ENCODE peak calls at places on chromosomes 4 and X, in seven cellular contexts. S is neural progenitor cell, C is GM06990, B is AG09309, X is epithelial cell of esophagus, R is left ventricle myocardium inferior, J is stomach. H is an unnamed sample.

GRCh38 chr4:108317377-108317776 is 148.6 kb upstream of the LEF1 start:
- DNase-seq in S (no peak), C (no peak), B (no peak), X (no peak), R (no peak), J (no peak), H (no peak)

GRCh38 chr4:163554870-163555465 is 60.5 kb downstream of the TMA16 start:
- DNase-seq in S (no peak), C (no peak), B (no peak), X (peak), R (no peak), J (no peak), H (no peak)

GRCh38 chrX:78658851-78659744 is at the start of gene RTL3:
- DNase-seq in S (no peak), C (no peak), B (peak), X (peak), R (no peak), J (no peak), H (no peak)

GRCh38 chrX:110001702-110002299 is 1.1 kb upstream of the TMEM164 start:
- DNase-seq in S (no peak), C (no peak), B (no peak), X (no peak), R (no peak), J (no peak), H (peak)

GRCh38 chr4:172202480-172203076 is 389.4 kb downstream of the GALNTL6 start:
- DNase-seq in S (peak), C (peak), B (no peak), X (peak), R (no peak), J (no peak), H (no peak)

GRCh38 chr4:187363453-187363852 is 632.1 kb upstream of the ZFP42 start:
- DNase-seq in S (peak), C (no peak), B (no peak), X (no peak), R (no peak), J (no peak), H (no peak)

GRCh38 chr4:39362827-39363226 is 3.3 kb downstream of the RFC1 start:
- DNase-seq in S (no peak), C (no peak), B (no peak), X (no peak), R (no peak), J (no peak), H (no peak)

GRCh38 chr4:16090306-16090705 is 6.5 kb upstream of the PROM1 start:
- DNase-seq in S (no peak), C (no peak), B (no peak), X (no peak), R (no peak), J (no peak), H (no peak)

GRCh38 chr4:107794001-107794400 is 30.7 kb upstream of the SGMS2 start:
- DNase-seq in S (peak), C (no peak), B (no peak), X (no peak), R (no peak), J (no peak), H (no peak)

GRCh38 chrX:23387826-23388225 is 53.2 kb downstream of the PTCHD1 start:
- DNase-seq in S (no peak), C (no peak), B (no peak), X (no peak), R (no peak), J (no peak), H (no peak)

GRCh38 chrX:86014421-86014820 is 32.9 kb downstream of the CHM start:
- DNase-seq in S (no peak), C (no peak), B (no peak), X (no peak), R (no peak), J (no peak), H (peak)

GRCh38 chrX:133939655-133940054 is 45.7 kb downstream of the GPC3 start:
- DNase-seq in S (no peak), C (no peak), B (no peak), X (no peak), R (no peak), J (no peak), H (no peak)
- TF ChIP-seq CTCF in S (no peak), C (no peak), B (no peak), X (no peak), R (no peak), J (no peak), H (no peak)

DNA sequence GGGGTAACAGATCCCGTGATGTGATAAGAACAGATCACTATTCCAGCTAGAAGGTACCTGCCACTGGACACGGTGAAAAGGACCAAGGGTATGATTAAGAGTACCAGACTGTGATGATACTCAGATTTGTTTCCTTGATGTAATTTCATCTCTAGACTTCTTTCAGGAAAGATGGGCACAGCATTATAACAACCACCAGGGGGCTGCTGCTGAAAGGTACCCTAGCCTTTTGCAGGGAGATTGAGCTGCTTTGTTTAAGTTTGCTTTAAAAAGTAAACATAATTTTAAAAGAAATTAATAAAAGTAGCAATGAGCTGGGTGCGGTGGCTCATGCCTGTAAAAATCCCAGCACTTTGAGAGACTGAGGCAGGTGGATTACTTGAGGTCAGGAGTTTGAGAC is 145.4 kb downstream of the EMCN start:
- DNase-seq in S (peak), C (no peak), B (no peak), X (peak), R (no peak), J (no peak), H (peak)
- TF ChIP-seq CTCF in S (peak), C (peak), B (peak), X (peak), R (peak), J (no peak), H (peak)

GRCh38 chr4:25531272-25531671 is 124.4 kb upstream of the SLC34A2 start:
- DNase-seq in S (no peak), C (no peak), B (no peak), X (no peak), R (no peak), J (no peak), H (no peak)
- TF ChIP-seq CTCF in S (peak), C (peak), B (peak), X (peak), R (no peak), J (no peak), H (no peak)

DNA sequence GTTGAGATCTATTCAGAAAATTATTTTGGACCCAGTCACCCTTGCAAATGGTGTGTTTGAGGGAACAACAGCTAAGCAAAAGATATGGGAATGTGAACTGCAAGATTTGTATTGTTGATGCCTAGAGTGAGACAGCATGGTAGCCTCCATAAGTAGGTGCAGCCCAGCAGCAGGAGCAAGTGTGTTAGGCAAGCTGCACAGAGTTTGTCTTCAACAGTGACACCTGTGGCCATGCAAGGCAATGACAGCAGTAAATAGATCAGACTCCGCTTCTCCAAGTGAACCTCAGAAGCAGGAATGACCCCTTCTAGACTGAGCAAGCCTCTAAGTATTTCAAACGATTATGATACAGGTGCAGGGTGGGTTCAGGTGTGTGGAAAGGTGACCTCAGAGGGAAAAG is 133.4 kb upstream of the MSX1 start:
- DNase-seq in S (no peak), C (no peak), B (no peak), X (no peak), R (no peak), J (no peak), H (no peak)
- TF ChIP-seq CTCF in S (peak), C (peak), B (peak), X (peak), R (no peak), J (no peak), H (no peak)

GRCh38 chr4:169612869-169613859 is 781 bp upstream of the NEK1 start:
- DNase-seq in S (peak), C (peak), B (peak), X (peak), R (peak), J (peak), H (peak)

GRCh38 chr4:169617306-169617705 is 3.1 kb upstream of the CLCN3 start:
- DNase-seq in S (no peak), C (no peak), B (no peak), X (no peak), R (no peak), J (no peak), H (no peak)

GRCh38 chr4:169611157-169611556 is 1.2 kb downstream of the NEK1 start:
- DNase-seq in S (no peak), C (no peak), B (no peak), X (no peak), R (no peak), J (no peak), H (no peak)

GRCh38 chr4:169615467-169616106 is 3.2 kb upstream of the NEK1 start:
- DNase-seq in S (no peak), C (no peak), B (no peak), X (peak), R (no peak), J (no peak), H (no peak)

GRCh38 chr4:169611991-169612868 is at the start of gene NEK1:
- DNase-seq in S (peak), C (peak), B (no peak), X (peak), R (peak), J (peak), H (peak)
- TF ChIP-seq CTCF in S (no peak), C (peak), B (no peak), X (no peak), R (no peak), J (no peak), H (no peak)

GRCh38 chr4:37936889-37937498 is 23.2 kb upstream of the PTTG2 start:
- DNase-seq in S (no peak), C (no peak), B (no peak), X (no peak), R (peak), J (no peak), H (no peak)
- TF ChIP-seq CTCF in S (no peak), C (no peak), B (no peak), X (no peak), R (no peak), J (no peak), H (no peak)

GRCh38 chr4:4818440-4819212 is 40.8 kb upstream of the MSX1 start:
- DNase-seq in S (no peak), C (no peak), B (no peak), X (no peak), R (no peak), J (no peak), H (peak)
- TF ChIP-seq CTCF in S (no peak), C (no peak), B (no peak), X (no peak), R (no peak), J (no peak), H (no peak)

DNA sequence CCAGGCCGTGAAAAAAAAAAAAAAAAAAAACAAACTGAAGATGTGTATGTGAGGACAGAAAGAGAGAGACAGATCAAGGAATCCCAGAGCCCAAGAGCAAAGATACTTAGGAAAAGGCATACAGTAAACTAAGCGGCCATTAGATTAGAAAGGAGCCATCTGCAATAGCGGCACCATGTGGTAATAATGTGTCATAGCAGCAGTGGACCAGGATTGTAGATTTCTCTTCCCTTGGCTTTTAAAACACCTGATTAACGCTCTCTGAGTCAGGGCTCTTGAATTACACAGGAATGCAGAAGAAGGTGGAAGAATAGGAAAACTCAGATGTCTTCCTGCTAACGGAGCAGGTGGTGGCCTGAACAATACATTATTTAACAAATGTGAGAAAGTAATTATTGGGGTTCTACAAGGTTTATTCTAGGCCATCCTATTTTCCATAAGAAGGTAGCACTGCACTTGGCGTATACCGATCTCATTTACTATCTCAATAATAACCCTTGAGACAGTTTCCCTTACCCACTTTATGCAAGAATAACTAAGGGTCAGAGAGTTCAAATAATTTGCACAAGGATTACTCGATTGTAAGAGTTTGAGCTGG is 182.7 kb downstream of the KCNIP4 start:
- DNase-seq in S (peak), C (no peak), B (no peak), X (peak), R (no peak), J (peak), H (peak)
- TF ChIP-seq CTCF in S (peak), C (peak), B (peak), X (peak), R (peak), J (no peak), H (peak)